ENCODE peak calls at places on chromosomes 7 and 10, in five cellular contexts. P is HepG2, E is upper lobe of left lung, J is A549, C is K562. W is an unnamed sample.
A peak's percentile ranks its signal among the peaks of the same experiment; 100 is the strongest.

GRCh38 chr7:151459726-151460473 is 20.0 kb upstream of the CRYGN start:
- ATAC-seq in P (peak; percentile 83), C (peak; percentile 18), J (peak; percentile 90), E (peak; percentile 90), W (peak; percentile 93)

GRCh38 chr7:157739056-157739455 is 402.3 kb downstream of the DNAJB6 start:
- ATAC-seq in P (no peak), C (no peak), E (no peak), J (no peak), W (no peak)

GRCh38 chr7:30173058-30173897 is 38.5 kb downstream of the MTURN start:
- ATAC-seq in C (peak; percentile 83), P (peak; percentile 88), J (peak; percentile 69), E (peak; percentile 65), W (peak; percentile 81)

GRCh38 chr10:12726971-12727831 is 274.3 kb downstream of the CCDC3 start:
- ATAC-seq in P (no peak), J (no peak), C (no peak), E (no peak), W (no peak)

GRCh38 chr10:100656479-100656878 is 88.9 kb upstream of the PAX2 start:
- ATAC-seq in E (no peak), P (peak; percentile 64), C (peak; percentile 93), J (peak; percentile 78), W (no peak)

GRCh38 chr7:70654979-70655378 is 477.0 kb upstream of the GALNT17 start:
- ATAC-seq in J (no peak), C (no peak), P (no peak), E (no peak), W (no peak)

GRCh38 chr7:36682102-36682501 is 42.2 kb downstream of the AOAH start:
- ATAC-seq in E (no peak), P (no peak), C (no peak), J (no peak), W (no peak)

GRCh38 chr10:48517911-48518321 is 87.0 kb downstream of the ARHGAP22 start:
- ATAC-seq in P (peak; percentile 62), J (no peak), C (peak; percentile 11), E (peak; percentile 20), W (no peak)

GRCh38 chr7:130993671-130994365 is 259.8 kb upstream of the KLF14 start:
- ATAC-seq in J (no peak), C (no peak), P (peak; percentile 22), E (no peak), W (no peak)

GRCh38 chr10:132510174-132510611 is 27.4 kb upstream of the INPP5A start:
- ATAC-seq in J (peak; percentile 18), E (no peak), C (no peak), P (peak; percentile 9), W (no peak)

GRCh38 chr10:1715821-1716220 is 21.5 kb downstream of the ADARB2 start:
- ATAC-seq in E (peak; percentile 60), C (peak; percentile 91), J (peak; percentile 95), P (peak; percentile 87), W (no peak)

GRCh38 chr10:17782921-17783665 is 26.1 kb upstream of the MRC1 start:
- ATAC-seq in J (peak; percentile 65), E (peak; percentile 31), P (no peak), C (no peak), W (peak; percentile 40)

GRCh38 chr10:47181057-47181849 is 118.7 kb upstream of the GDF10 start:
- ATAC-seq in P (peak; percentile 53), E (no peak), C (peak; percentile 48), J (no peak), W (no peak)

GRCh38 chr7:100127866-100128601 is 1.3 kb downstream of the MBLAC1 start:
- ATAC-seq in C (no peak), J (peak; percentile 4), P (peak; percentile 61), E (no peak), W (no peak)

GRCh38 chr7:3165681-3166580 is 122.3 kb upstream of the CARD11 start:
- ATAC-seq in C (no peak), E (no peak), J (no peak), P (peak; percentile 51), W (no peak)

GRCh38 chr10:4526426-4526825 is 299.6 kb upstream of the AKR1E2 start:
- ATAC-seq in C (no peak), E (no peak), P (no peak), J (no peak), W (no peak)

DNA sequence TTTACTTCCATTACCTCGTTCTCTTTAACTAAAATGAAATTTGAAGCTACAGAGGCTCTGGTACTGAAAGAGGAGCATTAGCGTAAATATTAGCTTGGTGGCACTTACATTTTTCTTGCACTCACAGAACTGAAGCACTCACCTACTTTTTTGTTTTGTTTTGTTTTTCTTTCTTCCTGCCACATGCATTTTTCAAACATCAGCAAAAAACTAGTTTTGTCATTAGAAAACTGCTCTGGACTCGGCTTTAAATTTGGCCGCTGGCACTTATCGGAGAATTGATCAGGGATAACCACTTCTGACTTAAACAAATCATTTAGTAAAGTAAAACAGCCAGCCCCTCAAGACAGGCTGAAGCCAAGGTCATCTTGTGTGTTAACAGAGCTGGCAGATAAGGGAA is 216.3 kb downstream of the SFMBT2 start:
- ATAC-seq in C (no peak), E (no peak), P (no peak), J (no peak), W (no peak)
- TF ChIP-seq EP300 in C (no peak), E (no peak), P (no peak), J (no peak), W (no peak)

GRCh38 chr10:77073066-77073960 is 564.3 kb downstream of the KCNMA1 start:
- ATAC-seq in C (no peak), E (no peak), P (no peak), J (no peak), W (peak; percentile 64)
- TF ChIP-seq EP300 in C (no peak), E (no peak), P (no peak), J (no peak), W (no peak)

DNA sequence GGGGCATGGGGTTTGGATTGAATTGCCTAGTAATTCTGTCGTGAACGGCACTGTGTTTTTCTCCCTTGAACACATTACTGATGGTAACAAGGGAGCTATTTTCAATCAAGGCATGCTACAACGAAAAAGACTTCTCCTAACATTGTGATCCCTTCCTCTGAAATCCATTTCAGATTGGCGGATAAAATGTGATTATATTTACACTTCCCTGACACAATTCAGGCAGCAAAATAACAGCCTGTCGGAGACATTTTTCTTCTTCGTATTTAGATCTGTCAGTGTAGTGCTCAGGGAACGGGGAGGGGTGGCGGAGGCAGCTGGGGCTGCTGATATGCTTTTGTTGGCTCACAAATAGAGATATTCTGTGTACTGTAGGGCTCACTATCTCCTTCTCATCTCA is 1261.7 kb upstream of the AUTS2 start:
- ATAC-seq in J (no peak), E (no peak), P (no peak), C (no peak), W (no peak)
- TF ChIP-seq EP300 in J (no peak), E (no peak), P (no peak), C (no peak), W (no peak)

DNA sequence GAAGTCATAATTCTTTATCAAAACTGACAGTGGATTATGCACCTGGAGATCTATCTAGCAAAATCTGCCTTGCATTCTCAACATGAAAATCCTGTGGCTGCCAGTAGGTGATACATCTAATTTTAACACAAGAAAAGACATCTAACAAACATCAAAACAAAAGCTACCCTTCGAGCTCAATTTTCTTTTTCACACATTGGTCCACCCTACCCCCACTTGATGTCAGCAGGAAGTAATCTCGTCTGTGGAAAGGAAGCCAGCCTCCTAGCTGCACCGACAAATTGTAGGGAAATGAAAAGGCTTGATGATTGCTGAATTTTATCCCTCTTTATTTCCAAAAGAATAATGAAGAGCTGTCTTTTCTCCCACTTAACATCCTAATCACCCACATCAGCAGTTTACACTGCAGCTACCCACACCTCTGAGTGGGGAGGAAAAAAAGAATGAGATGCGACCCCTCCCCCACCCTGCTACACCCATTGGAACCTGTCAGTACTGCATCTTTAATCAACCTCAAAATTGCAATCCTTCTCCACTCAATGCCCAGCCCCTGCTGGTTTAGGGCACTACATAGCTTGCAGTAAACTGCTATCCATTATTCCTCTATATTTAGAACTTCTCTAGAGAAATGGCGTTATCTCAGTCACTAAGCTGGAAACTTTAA is 10.6 kb upstream of the CPVL start:
- ATAC-seq in C (no peak), E (no peak), J (no peak), P (no peak), W (no peak)
- TF ChIP-seq EP300 in C (no peak), E (no peak), J (no peak), P (no peak), W (no peak)

GRCh38 chr7:41134242-41134872 is 568.5 kb downstream of the INHBA start:
- ATAC-seq in P (no peak), J (no peak), E (no peak), C (no peak), W (no peak)
- TF ChIP-seq EP300 in P (no peak), J (no peak), E (no peak), C (no peak), W (no peak)

DNA sequence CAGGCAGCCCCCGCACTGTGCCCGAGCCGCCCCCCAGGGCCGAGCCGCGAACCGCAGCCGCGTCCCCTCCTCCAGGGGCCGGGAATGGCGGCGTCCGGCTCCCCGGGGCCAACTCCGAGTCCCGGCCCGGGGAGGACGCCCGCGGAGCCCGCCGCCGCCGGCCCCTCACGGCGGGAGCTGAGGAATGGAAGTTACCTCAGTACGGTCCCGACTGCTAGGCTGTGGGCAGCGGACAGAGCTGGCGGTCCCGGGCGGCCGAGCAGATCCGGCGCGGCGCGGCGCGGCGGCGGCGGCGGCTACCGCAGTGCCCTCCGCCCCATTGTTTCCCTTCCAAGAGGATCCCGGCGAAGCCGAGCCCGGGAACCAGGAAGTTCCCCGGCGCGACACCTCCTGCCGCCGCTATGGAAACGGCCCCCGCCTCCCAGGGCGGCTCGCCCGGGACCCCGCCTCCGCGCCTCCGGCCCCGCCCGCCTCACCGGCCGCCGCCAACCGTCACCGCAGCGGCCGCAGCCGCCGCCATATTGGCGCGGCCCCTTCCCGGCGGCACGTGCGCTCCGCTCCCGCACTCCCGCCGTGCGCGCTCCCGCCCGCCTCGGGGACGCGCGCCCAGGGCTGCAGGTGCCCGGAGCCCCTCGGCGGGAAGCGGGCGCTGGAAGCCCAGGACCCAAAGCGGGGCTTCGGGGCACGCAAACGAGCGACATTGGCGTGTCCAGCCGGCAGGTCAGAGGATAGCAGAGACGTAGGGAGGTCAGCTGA is at the start of gene USP6NL:
- ATAC-seq in E (peak; percentile 93), P (peak; percentile 88), J (peak; percentile 94), C (peak; percentile 68), W (peak; percentile 97)
- TF ChIP-seq EP300 in E (no peak), P (no peak), J (no peak), C (peak; percentile 69), W (no peak)

DNA sequence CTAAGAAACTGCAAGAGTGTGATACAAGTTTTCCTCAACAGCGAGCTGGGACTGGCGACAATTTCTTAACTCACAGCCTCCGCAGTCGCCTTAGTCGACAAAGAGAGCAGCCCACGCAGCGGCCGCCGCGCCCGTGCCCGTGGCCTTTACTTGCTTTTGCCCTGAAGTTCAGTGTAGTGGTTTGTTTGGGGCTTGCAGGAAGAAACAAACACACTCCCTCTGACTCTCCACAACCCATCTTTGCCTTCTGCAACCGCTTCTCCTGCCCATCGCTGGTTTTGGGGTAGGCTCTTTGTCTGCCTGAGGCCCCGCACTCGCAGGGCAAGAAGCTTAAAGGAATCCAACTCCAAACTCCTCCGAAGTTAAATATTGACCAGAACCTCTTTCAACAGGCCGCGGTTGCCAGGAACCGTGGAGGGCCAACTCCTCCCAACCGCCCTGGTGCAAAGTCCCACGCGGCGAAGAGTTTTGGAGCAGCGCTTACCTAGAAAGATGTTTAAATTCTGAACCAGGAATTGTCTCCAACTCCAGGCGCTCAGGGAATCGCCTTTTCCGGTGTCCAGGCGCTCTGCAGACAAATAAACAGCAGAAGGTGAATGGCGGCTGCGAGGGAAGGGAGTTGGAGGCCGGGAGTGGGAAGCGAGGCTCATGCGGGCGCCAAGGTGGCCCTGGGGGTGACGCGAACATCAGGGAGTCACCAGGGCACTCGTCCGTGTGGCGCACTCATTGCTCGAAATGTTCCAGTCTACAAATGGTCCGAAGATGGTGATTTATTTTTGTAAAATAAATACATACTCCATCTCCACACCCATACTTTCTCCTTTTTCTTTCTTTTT is 8.3 kb downstream of the HOXA4 start:
- ATAC-seq in P (peak; percentile 87), J (peak; percentile 63), C (no peak), E (no peak), W (no peak)
- TF ChIP-seq EP300 in P (peak; percentile 64), J (no peak), C (no peak), E (no peak), W (no peak)

W was measured in gastroesophageal sphincter.